ENCODE peak calls at places on chromosomes 1 and 21, in eight cellular contexts. D is endothelial cell of umbilical vein, V is IMR-90, R is uterus, X is transverse colon, M is body of pancreas, G is prostate gland, H is esophagus squamous epithelium. F is an unnamed sample.

GRCh38 chr1:230794871-230795645 is 47.9 kb downstream of the CAPN9 start:
- DNase-seq in D (no peak), V (no peak), R (no peak), X (no peak), M (no peak), G (no peak), H (no peak), F (no peak)

GRCh38 chr21:33042812-33043211 is 17.1 kb downstream of the OLIG2 start:
- DNase-seq in D (peak), V (peak), R (no peak), X (no peak), M (no peak), G (no peak), H (no peak), F (no peak)

GRCh38 chr1:16026723-16027484 is 5.1 kb downstream of the CLCNKA start:
- DNase-seq in D (peak), V (no peak), R (peak), X (peak), M (peak), G (no peak), H (no peak), F (no peak)

GRCh38 chr1:213119794-213120193 is 68.8 kb downstream of the RPS6KC1 start:
- DNase-seq in D (no peak), V (no peak), R (no peak), X (no peak), M (no peak), G (no peak), H (no peak), F (no peak)

GRCh38 chr1:18284750-18285532 is 177.3 kb downstream of the IGSF21 start:
- DNase-seq in D (no peak), V (no peak), R (no peak), X (no peak), M (no peak), G (no peak), H (no peak), F (no peak)

GRCh38 chr1:207956976-207957375 is 46.1 kb upstream of the CD34 start:
- DNase-seq in D (peak), V (no peak), R (no peak), X (no peak), M (no peak), G (no peak), H (no peak), F (no peak)

GRCh38 chr1:35570589-35571137 is 2.5 kb upstream of the TFAP2E start:
- DNase-seq in D (no peak), V (peak), R (no peak), X (no peak), M (no peak), G (no peak), H (no peak), F (no peak)

GRCh38 chr1:172977296-172978027 is 73.3 kb downstream of the TNFSF18 start:
- DNase-seq in D (no peak), V (no peak), R (no peak), X (no peak), M (peak), G (no peak), H (no peak), F (no peak)

GRCh38 chr1:156712626-156713025 is 7.2 kb upstream of the CRABP2 start:
- DNase-seq in D (no peak), V (no peak), R (no peak), X (no peak), M (no peak), G (no peak), H (no peak), F (no peak)

GRCh38 chr1:208107817-208108608 is 136.2 kb downstream of the PLXNA2 start:
- DNase-seq in D (peak), V (peak), R (peak), X (no peak), M (no peak), G (no peak), H (no peak), F (no peak)

GRCh38 chr1:221908573-221908972 is 166.7 kb upstream of the DUSP10 start:
- DNase-seq in D (no peak), V (no peak), R (no peak), X (no peak), M (no peak), G (no peak), H (no peak), F (no peak)

GRCh38 chr1:34108711-34109110 is 56.3 kb downstream of the CSMD2 start:
- DNase-seq in D (no peak), V (no peak), R (no peak), X (no peak), M (no peak), G (no peak), H (no peak), F (no peak)

GRCh38 chr1:56967900-56968832 is 2.4 kb upstream of the C8B start:
- DNase-seq in D (peak), V (peak), R (no peak), X (no peak), M (peak), G (no peak), H (no peak), F (no peak)

GRCh38 chr1:226625832-226626576 is 77.4 kb downstream of the STUM start:
- DNase-seq in D (no peak), V (no peak), R (peak), X (peak), M (no peak), G (no peak), H (no peak), F (no peak)

GRCh38 chr1:227894306-227894721 is 53.4 kb downstream of the WNT9A start:
- DNase-seq in D (no peak), V (no peak), R (no peak), X (peak), M (peak), G (no peak), H (no peak), F (no peak)

GRCh38 chr1:7587726-7588456 is 183.2 kb upstream of the VAMP3 start:
- DNase-seq in D (no peak), V (no peak), R (no peak), X (no peak), M (no peak), G (no peak), H (no peak), F (peak)

GRCh38 chr1:225700889-225701465 is 48.1 kb upstream of the ENAH start:
- DNase-seq in D (no peak), V (peak), R (no peak), X (no peak), M (no peak), G (no peak), H (no peak), F (no peak)

GRCh38 chr1:156488566-156489165 is 11.9 kb downstream of the MEF2D start:
- DNase-seq in D (no peak), V (no peak), R (no peak), X (peak), M (no peak), G (no peak), H (no peak), F (no peak)

GRCh38 chr1:50977575-50978143 is 7.6 kb downstream of the CDKN2C start:
- DNase-seq in D (peak), V (peak), R (peak), X (peak), M (peak), G (peak), H (no peak), F (no peak)

GRCh38 chr21:38159355-38159754 is 97.4 kb upstream of the KCNJ15 start:
- DNase-seq in D (peak), V (peak), R (peak), X (peak), M (peak), G (peak), H (peak), F (no peak)

GRCh38 chr1:216210081-216210480 is 213.2 kb downstream of the USH2A start:
- DNase-seq in D (no peak), V (peak), R (no peak), X (no peak), M (no peak), G (no peak), H (no peak), F (no peak)

GRCh38 chr1:50832167-50832566 is 127.9 kb downstream of the FAF1 start:
- DNase-seq in D (no peak), V (no peak), R (no peak), X (no peak), M (no peak), G (no peak), H (no peak), F (no peak)

GRCh38 chr1:165914136-165914798 is 86.9 kb downstream of the UCK2 start:
- DNase-seq in D (peak), V (peak), R (peak), X (peak), M (peak), G (peak), H (no peak), F (no peak)

GRCh38 chr1:151061012-151061401 is 810 bp downstream of the MLLT11 start:
- DNase-seq in D (peak), V (peak), R (no peak), X (no peak), M (no peak), G (no peak), H (no peak), F (no peak)

GRCh38 chr21:41210405-41211040 is 42.6 kb downstream of the BACE2 start:
- DNase-seq in D (no peak), V (peak), R (no peak), X (no peak), M (no peak), G (no peak), H (no peak), F (no peak)

GRCh38 chr1:34549199-34549598 is 205.6 kb upstream of the GJB5 start:
- DNase-seq in D (no peak), V (no peak), R (no peak), X (peak), M (peak), G (peak), H (no peak), F (no peak)

GRCh38 chr21:46153259-46154154 is 1.9 kb downstream of the FTCD start:
- DNase-seq in D (peak), V (no peak), R (peak), X (peak), M (peak), G (peak), H (no peak), F (peak)

GRCh38 chr1:119286587-119287181 is 81.9 kb upstream of the HAO2 start:
- DNase-seq in D (peak), V (peak), R (no peak), X (peak), M (no peak), G (peak), H (no peak), F (no peak)

GRCh38 chr1:3292051-3292722 is 162.3 kb upstream of the ARHGEF16 start:
- DNase-seq in D (no peak), V (no peak), R (no peak), X (no peak), M (peak), G (no peak), H (no peak), F (no peak)

GRCh38 chr21:22536511-22536910 is 1538.3 kb downstream of the NCAM2 start:
- DNase-seq in D (no peak), V (no peak), R (no peak), X (no peak), M (no peak), G (no peak), H (no peak), F (no peak)

GRCh38 chr1:35807614-35808375 is at the start of gene AGO4:
- DNase-seq in D (peak), V (peak), R (peak), X (peak), M (peak), G (peak), H (no peak), F (peak)

GRCh38 chr1:115198938-115199337 is 109.6 kb upstream of the TSPAN2 start:
- DNase-seq in D (no peak), V (peak), R (peak), X (no peak), M (peak), G (no peak), H (no peak), F (no peak)

GRCh38 chr1:1244192-1244811 is 2.2 kb downstream of the C1QTNF12 start:
- DNase-seq in D (no peak), V (no peak), R (no peak), X (peak), M (no peak), G (no peak), H (no peak), F (no peak)

GRCh38 chr1:12527564-12527963 is 90.4 kb downstream of the DHRS3 start:
- DNase-seq in D (no peak), V (no peak), R (no peak), X (no peak), M (peak), G (no peak), H (no peak), F (no peak)

GRCh38 chr1:161484613-161485012 is 20.6 kb upstream of the FCGR2A start:
- DNase-seq in D (no peak), V (no peak), R (no peak), X (no peak), M (no peak), G (no peak), H (no peak), F (no peak)

GRCh38 chr1:116359060-116359830 is 13.8 kb upstream of the ATP1A1 start:
- DNase-seq in D (peak), V (no peak), R (no peak), X (no peak), M (no peak), G (no peak), H (no peak), F (no peak)

GRCh38 chr21:16420086-16420724 is 690.4 kb downstream of the USP25 start:
- DNase-seq in D (peak), V (peak), R (peak), X (no peak), M (peak), G (peak), H (no peak), F (peak)

GRCh38 chr1:59552001-59552400 is 255.1 kb downstream of the FGGY start:
- DNase-seq in D (no peak), V (no peak), R (no peak), X (no peak), M (no peak), G (no peak), H (no peak), F (no peak)

GRCh38 chr1:86765073-86765472 is 60.7 kb downstream of the SH3GLB1 start:
- DNase-seq in D (no peak), V (no peak), R (peak), X (no peak), M (no peak), G (no peak), H (no peak), F (no peak)

GRCh38 chr1:83637586-83637985 is 361.3 kb downstream of the TTLL7 start:
- DNase-seq in D (no peak), V (no peak), R (no peak), X (no peak), M (no peak), G (no peak), H (no peak), F (no peak)
- H3K4me3 ChIP-seq in D (no peak), V (no peak), R (no peak), X (no peak), M (no peak), G (no peak), H (no peak), F (no peak)

DNA sequence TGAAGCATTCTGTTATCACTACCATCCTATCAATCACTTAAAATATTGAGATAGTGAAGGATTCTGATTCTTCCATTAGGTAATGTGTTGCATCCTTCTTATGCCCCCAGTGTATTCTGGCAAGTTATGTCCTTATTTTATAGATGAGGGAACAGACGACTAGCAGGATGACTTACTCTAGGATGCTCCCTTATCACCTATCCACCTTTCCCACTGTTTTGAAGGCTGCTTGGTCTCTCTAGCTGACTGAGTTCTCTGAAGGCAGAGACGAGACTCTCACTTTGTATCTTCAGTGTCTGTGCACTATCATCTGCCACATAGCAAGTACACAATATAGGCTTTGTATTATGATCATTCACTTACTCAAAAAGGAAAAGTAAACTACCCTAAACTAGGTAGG is 4.0 kb downstream of the GLUL start:
- DNase-seq in D (no peak), V (no peak), R (no peak), X (no peak), M (no peak), G (no peak), H (no peak), F (no peak)
- TF ChIP-seq POLR2A in D (no peak), V (no peak), R (no peak), X (no peak), M (no peak), G (no peak), H (no peak), F (no peak)

DNA sequence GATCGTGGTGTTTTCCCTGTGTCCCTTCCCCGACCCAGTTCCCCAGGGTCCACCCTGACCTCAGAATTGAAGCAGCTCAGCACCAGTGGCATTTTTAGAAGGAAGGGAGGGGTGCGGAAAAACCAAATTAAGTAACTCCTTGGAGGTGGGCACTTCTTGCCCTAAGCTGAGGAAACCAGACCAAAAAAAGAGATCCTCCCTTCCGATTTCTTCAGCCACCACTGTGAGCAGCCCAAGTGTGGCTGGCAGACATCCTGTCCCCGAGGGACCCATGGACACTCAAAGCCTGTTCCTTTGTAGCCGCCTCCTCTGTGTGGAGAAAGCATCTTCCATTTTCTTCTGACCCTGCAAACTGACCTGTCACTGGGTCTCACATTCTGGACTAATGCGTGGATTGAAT is 31.3 kb downstream of the KIRREL1 start:
- DNase-seq in D (no peak), V (no peak), R (no peak), X (no peak), M (no peak), G (no peak), H (no peak), F (peak)
- H3K4me3 ChIP-seq in D (no peak), V (no peak), R (no peak), X (no peak), M (no peak), G (no peak), H (no peak), F (no peak)

DNA sequence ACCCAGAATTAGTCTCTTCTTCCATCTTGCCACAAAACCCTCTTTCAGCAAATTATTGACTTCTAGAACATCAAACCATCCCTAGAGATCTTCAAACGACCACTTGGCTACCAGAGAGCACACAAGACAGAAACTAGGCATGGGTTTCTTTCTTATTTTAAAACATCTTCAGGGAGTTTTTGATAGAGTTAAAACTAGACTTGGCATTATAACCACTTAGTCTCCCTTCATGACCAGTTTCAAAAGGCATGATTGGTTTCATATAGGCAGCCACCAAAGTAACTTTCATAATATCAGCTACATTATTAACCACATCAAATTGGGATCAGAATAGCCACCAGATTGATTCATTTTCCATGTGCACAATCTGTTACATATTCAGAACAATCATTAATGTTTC is 368.4 kb upstream of the GREM2 start:
- DNase-seq in D (no peak), V (no peak), R (no peak), X (no peak), M (no peak), G (no peak), H (no peak), F (no peak)
- TF ChIP-seq POLR2A in D (no peak), V (no peak), R (no peak), X (no peak), M (no peak), G (no peak), H (no peak), F (no peak)

DNA sequence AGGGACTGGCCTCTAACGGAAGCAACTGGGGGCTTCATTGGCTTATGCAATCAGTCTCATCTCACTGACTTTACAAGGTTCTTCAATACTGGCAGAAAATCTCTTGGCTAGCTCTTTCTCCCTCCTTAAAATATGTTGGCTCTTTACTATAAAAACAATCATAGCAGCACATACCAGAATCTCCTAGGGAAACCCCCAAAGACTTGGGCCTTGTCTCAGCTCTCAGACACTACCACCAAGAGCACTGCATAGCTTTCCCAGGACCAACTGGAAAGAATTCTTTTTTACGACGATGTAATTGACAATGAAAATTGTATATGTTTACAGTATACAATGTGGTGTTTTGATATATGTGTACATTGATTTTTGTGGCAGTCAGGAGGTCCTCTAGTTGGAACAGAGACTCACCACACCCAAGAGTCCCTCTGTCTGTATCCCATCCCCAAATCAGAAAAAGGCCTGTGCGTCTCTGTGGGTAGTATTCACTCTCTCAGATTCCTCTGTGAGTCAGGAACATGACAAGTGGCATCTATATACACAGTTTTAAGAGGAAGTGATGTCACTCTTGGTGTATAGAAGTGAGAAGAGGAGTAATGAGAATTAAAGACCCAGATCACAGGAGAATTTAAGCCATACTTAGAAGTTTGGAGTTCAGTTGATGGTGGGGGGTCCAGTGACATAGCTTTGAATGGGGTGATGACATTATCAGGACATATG is 21.1 kb downstream of the SMAP2 start:
- DNase-seq in D (no peak), V (peak), R (no peak), X (no peak), M (no peak), G (no peak), H (no peak), F (no peak)
- H3K4me3 ChIP-seq in D (no peak), V (no peak), R (no peak), X (no peak), M (no peak), G (no peak), H (no peak), F (no peak)

DNA sequence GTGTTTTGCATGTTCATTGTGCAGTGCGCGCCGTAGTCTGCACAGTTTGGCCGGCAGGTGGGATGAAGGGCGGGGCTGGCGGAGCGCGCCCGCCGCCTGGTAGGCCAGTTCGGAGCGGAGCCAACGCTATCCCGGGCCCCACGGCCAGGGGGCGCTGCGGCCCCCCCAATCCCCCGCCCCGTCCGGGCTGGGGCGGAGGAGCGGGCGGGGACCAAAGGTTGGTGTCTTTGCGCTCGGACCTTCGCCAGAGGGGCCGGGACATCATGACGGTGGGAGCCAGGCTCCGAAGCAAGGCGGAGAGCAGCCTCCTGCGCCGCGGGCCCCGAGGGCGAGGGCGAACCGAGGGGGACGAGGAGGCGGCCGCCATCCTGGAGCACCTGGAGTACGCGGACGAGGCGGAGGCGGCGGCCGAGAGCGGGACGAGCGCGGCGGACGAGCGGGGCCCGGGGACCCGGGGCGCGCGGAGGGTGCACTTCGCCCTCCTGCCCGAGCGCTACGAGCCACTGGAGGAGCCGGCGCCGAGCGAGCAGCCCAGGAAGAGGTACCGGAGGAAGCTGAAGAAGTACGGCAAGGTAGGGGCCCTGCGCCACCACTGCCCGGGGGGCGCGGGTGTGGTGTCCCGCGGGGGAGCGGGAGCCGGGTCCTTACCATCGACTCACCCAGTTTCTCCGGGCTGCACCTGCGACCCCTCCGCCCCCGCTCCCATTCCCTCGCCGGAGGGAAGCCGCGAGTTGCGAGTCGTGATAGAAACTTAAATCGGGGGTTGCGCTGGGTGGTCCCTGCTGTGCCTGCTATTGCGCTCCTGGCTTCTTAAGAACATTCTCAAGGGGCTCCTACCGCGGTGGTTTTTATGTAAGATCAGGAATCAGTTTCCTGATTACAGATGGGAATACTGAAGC is at the start of gene C1orf115:
- DNase-seq in D (peak), V (peak), R (peak), X (peak), M (peak), G (peak), H (no peak), F (peak)
- TF ChIP-seq POLR2A in D (peak), V (no peak), R (peak), X (peak), M (peak), G (peak), H (no peak), F (no peak)